ENCODE peak calls at places on chromosome 6, in ten cellular contexts. One of them, this sample, is unnamed.
A peak's percentile ranks its signal among the peaks of the same experiment; 100 is the strongest.

GRCh38 chr6:11762782-11763459 is 15.7 kb downstream of the ADTRP start:
- DNase-seq in SK-N-SH: no peak
- DNase-seq in prostate gland: no peak
- DNase-seq in HepG2: no peak
- DNase-seq in breast epithelium: no peak
- DNase-seq in HCT116: no peak
- DNase-seq in sigmoid colon: no peak
- DNase-seq in stomach: no peak
- DNase-seq in suprapubic skin: no peak
- DNase-seq in upper lobe of left lung: no peak
- DNase-seq in this sample: no peak

GRCh38 chr6:112620832-112621569 is 273.9 kb downstream of the RFPL4B start:
- DNase-seq in SK-N-SH: no peak
- DNase-seq in prostate gland: no peak
- DNase-seq in HepG2: no peak
- DNase-seq in breast epithelium: no peak
- DNase-seq in HCT116: no peak
- DNase-seq in sigmoid colon: no peak
- DNase-seq in stomach: no peak
- DNase-seq in suprapubic skin: no peak
- DNase-seq in upper lobe of left lung: no peak
- DNase-seq in this sample: no peak

GRCh38 chr6:76052314-76052713 is 20.1 kb downstream of the IMPG1 start:
- DNase-seq in SK-N-SH: no peak
- DNase-seq in prostate gland: no peak
- DNase-seq in HepG2: no peak
- DNase-seq in breast epithelium: no peak
- DNase-seq in HCT116: no peak
- DNase-seq in sigmoid colon: no peak
- DNase-seq in stomach: no peak
- DNase-seq in suprapubic skin: no peak
- DNase-seq in upper lobe of left lung: no peak
- DNase-seq in this sample: no peak

GRCh38 chr6:166474721-166475565 is 92.2 kb upstream of the MPC1 start:
- DNase-seq in SK-N-SH: no peak
- DNase-seq in prostate gland: no peak
- DNase-seq in HepG2: no peak
- DNase-seq in breast epithelium: no peak
- DNase-seq in HCT116: no peak
- DNase-seq in sigmoid colon: no peak
- DNase-seq in stomach: no peak
- DNase-seq in suprapubic skin: peak; percentile 53
- DNase-seq in upper lobe of left lung: no peak
- DNase-seq in this sample: peak; percentile 59

GRCh38 chr6:44043479-44044153 is 83.6 kb downstream of the MRPL14 start:
- DNase-seq in SK-N-SH: peak; percentile 68
- DNase-seq in prostate gland: no peak
- DNase-seq in HepG2: no peak
- DNase-seq in breast epithelium: no peak
- DNase-seq in HCT116: no peak
- DNase-seq in sigmoid colon: no peak
- DNase-seq in stomach: no peak
- DNase-seq in suprapubic skin: no peak
- DNase-seq in upper lobe of left lung: no peak
- DNase-seq in this sample: peak; percentile 40

GRCh38 chr6:29763491-29764289 is 40.5 kb downstream of the HLA-F start:
- DNase-seq in SK-N-SH: no peak
- DNase-seq in prostate gland: no peak
- DNase-seq in HepG2: no peak
- DNase-seq in breast epithelium: no peak
- DNase-seq in HCT116: no peak
- DNase-seq in sigmoid colon: no peak
- DNase-seq in stomach: no peak
- DNase-seq in suprapubic skin: no peak
- DNase-seq in upper lobe of left lung: no peak
- DNase-seq in this sample: no peak

GRCh38 chr6:40791004-40791403 is 203.8 kb upstream of the LRFN2 start:
- DNase-seq in SK-N-SH: no peak
- DNase-seq in prostate gland: no peak
- DNase-seq in HepG2: no peak
- DNase-seq in breast epithelium: no peak
- DNase-seq in HCT116: peak; percentile 19
- DNase-seq in sigmoid colon: no peak
- DNase-seq in stomach: no peak
- DNase-seq in suprapubic skin: no peak
- DNase-seq in upper lobe of left lung: no peak
- DNase-seq in this sample: no peak

GRCh38 chr6:111799576-111800467 is 73.4 kb downstream of the FYN start:
- DNase-seq in SK-N-SH: no peak
- DNase-seq in prostate gland: no peak
- DNase-seq in HepG2: no peak
- DNase-seq in breast epithelium: no peak
- DNase-seq in HCT116: no peak
- DNase-seq in sigmoid colon: no peak
- DNase-seq in stomach: no peak
- DNase-seq in suprapubic skin: no peak
- DNase-seq in upper lobe of left lung: no peak
- DNase-seq in this sample: no peak

GRCh38 chr6:26033942-26034354 is 53.3 kb upstream of the HFE start:
- DNase-seq in SK-N-SH: no peak
- DNase-seq in prostate gland: no peak
- DNase-seq in HepG2: no peak
- DNase-seq in breast epithelium: no peak
- DNase-seq in HCT116: no peak
- DNase-seq in sigmoid colon: no peak
- DNase-seq in stomach: no peak
- DNase-seq in suprapubic skin: no peak
- DNase-seq in upper lobe of left lung: peak; percentile 57
- DNase-seq in this sample: no peak

GRCh38 chr6:26031595-26032386 is 55.4 kb upstream of the HFE start:
- DNase-seq in SK-N-SH: peak; percentile 89
- DNase-seq in prostate gland: peak; percentile 88
- DNase-seq in HepG2: peak; percentile 100
- DNase-seq in breast epithelium: no peak
- DNase-seq in HCT116: peak; percentile 99
- DNase-seq in sigmoid colon: peak; percentile 92
- DNase-seq in stomach: peak; percentile 75
- DNase-seq in suprapubic skin: peak; percentile 89
- DNase-seq in upper lobe of left lung: peak; percentile 88
- DNase-seq in this sample: peak; percentile 92

GRCh38 chr6:26033132-26033941 is 53.9 kb upstream of the HFE start:
- DNase-seq in SK-N-SH: peak; percentile 79
- DNase-seq in prostate gland: peak; percentile 85
- DNase-seq in HepG2: peak; percentile 96
- DNase-seq in breast epithelium: no peak
- DNase-seq in HCT116: peak; percentile 95
- DNase-seq in sigmoid colon: peak; percentile 84
- DNase-seq in stomach: peak; percentile 68
- DNase-seq in suprapubic skin: no peak
- DNase-seq in upper lobe of left lung: peak; percentile 91
- DNase-seq in this sample: peak; percentile 94

GRCh38 chr6:26031151-26031594 is 56.1 kb upstream of the HFE start:
- DNase-seq in SK-N-SH: no peak
- DNase-seq in prostate gland: no peak
- DNase-seq in HepG2: no peak
- DNase-seq in breast epithelium: no peak
- DNase-seq in HCT116: no peak
- DNase-seq in sigmoid colon: no peak
- DNase-seq in stomach: no peak
- DNase-seq in suprapubic skin: no peak
- DNase-seq in upper lobe of left lung: no peak
- DNase-seq in this sample: no peak

GRCh38 chr6:26032387-26033131 is 54.7 kb upstream of the HFE start:
- DNase-seq in SK-N-SH: no peak
- DNase-seq in prostate gland: no peak
- DNase-seq in HepG2: no peak
- DNase-seq in breast epithelium: no peak
- DNase-seq in HCT116: no peak
- DNase-seq in sigmoid colon: no peak
- DNase-seq in stomach: no peak
- DNase-seq in suprapubic skin: no peak
- DNase-seq in upper lobe of left lung: no peak
- DNase-seq in this sample: no peak
- TF ChIP-seq POLR2AphosphoS5 in SK-N-SH: peak; percentile 29
- TF ChIP-seq POLR2AphosphoS5 in prostate gland: no peak
- TF ChIP-seq POLR2AphosphoS5 in HepG2: no peak
- TF ChIP-seq POLR2AphosphoS5 in breast epithelium: no peak
- TF ChIP-seq POLR2AphosphoS5 in HCT116: no peak
- TF ChIP-seq POLR2AphosphoS5 in sigmoid colon: no peak
- TF ChIP-seq POLR2AphosphoS5 in stomach: no peak
- TF ChIP-seq POLR2AphosphoS5 in suprapubic skin: no peak
- TF ChIP-seq POLR2AphosphoS5 in upper lobe of left lung: no peak
- TF ChIP-seq POLR2AphosphoS5 in this sample: no peak

GRCh38 chr6:15255481-15256414 is 9.9 kb downstream of the JARID2 start:
- DNase-seq in SK-N-SH: no peak
- DNase-seq in prostate gland: no peak
- DNase-seq in HepG2: no peak
- DNase-seq in breast epithelium: no peak
- DNase-seq in HCT116: no peak
- DNase-seq in sigmoid colon: no peak
- DNase-seq in stomach: no peak
- DNase-seq in suprapubic skin: no peak
- DNase-seq in upper lobe of left lung: no peak
- DNase-seq in this sample: no peak

GRCh38 chr6:15250440-15251168 is 4.7 kb downstream of the JARID2 start:
- DNase-seq in SK-N-SH: no peak
- DNase-seq in prostate gland: no peak
- DNase-seq in HepG2: no peak
- DNase-seq in breast epithelium: no peak
- DNase-seq in HCT116: no peak
- DNase-seq in sigmoid colon: no peak
- DNase-seq in stomach: no peak
- DNase-seq in suprapubic skin: no peak
- DNase-seq in upper lobe of left lung: no peak
- DNase-seq in this sample: peak; percentile 42

GRCh38 chr6:15254074-15254975 is 8.5 kb downstream of the JARID2 start:
- DNase-seq in SK-N-SH: no peak
- DNase-seq in prostate gland: no peak
- DNase-seq in HepG2: peak; percentile 48
- DNase-seq in breast epithelium: no peak
- DNase-seq in HCT116: no peak
- DNase-seq in sigmoid colon: no peak
- DNase-seq in stomach: peak; percentile 47
- DNase-seq in suprapubic skin: no peak
- DNase-seq in upper lobe of left lung: peak; percentile 30
- DNase-seq in this sample: no peak

GRCh38 chr6:15252205-15252604 is 6.3 kb downstream of the JARID2 start:
- DNase-seq in SK-N-SH: no peak
- DNase-seq in prostate gland: no peak
- DNase-seq in HepG2: no peak
- DNase-seq in breast epithelium: no peak
- DNase-seq in HCT116: no peak
- DNase-seq in sigmoid colon: no peak
- DNase-seq in stomach: no peak
- DNase-seq in suprapubic skin: no peak
- DNase-seq in upper lobe of left lung: no peak
- DNase-seq in this sample: no peak

DNA sequence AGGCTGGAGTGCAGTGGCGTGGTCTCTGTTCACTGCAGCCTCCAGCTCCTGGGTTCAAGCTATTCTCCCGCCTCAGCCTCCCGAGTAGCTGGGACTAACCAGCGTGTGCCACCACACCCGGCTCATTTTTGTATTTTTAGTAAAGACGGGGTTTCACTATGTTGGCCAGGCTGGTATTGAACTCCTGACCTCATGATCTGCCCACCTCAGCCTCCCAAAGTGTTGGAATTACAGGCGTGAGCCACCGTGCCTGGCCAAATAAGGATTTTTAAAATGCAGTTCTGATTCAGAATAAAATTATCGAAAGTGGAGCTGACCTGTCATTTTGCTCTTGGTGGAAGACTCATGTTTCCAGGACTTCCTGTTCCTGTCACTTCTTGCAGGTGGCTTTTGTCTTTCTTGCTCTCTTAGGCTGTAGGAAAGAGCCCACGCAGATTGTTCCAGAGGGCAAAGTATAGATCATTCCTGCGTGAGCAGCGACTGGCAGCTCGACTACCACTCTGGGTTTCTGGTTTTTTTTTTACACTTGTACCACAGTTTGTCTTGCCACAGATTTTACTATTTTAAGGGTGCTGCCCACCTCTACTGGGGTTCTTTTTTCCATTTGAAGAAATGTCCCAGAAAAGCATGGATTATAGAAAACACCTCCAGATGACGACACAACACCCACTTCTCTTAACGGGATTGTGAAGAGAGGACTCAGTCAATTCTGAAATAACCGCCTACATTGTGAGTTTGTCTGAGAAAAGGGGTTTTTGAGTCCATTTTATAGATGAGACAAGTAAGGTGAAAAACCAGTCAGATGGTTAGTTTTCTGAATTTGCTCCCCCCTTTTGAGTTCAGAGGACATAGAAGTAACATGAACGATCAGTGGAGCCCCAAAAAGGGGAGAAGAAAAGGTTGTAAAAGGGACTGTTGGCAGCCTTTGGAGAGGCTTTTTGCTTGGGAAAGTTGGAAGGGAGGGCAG is 7.5 kb downstream of the JARID2 start:
- DNase-seq in SK-N-SH: no peak
- DNase-seq in prostate gland: no peak
- DNase-seq in HepG2: no peak
- DNase-seq in breast epithelium: no peak
- DNase-seq in HCT116: no peak
- DNase-seq in sigmoid colon: no peak
- DNase-seq in stomach: no peak
- DNase-seq in suprapubic skin: no peak
- DNase-seq in upper lobe of left lung: no peak
- DNase-seq in this sample: no peak
- H3K4me1 ChIP-seq in SK-N-SH: peaks cover 4% of the 10 kb centered on the region
- H3K4me1 ChIP-seq in prostate gland: peaks cover 10% of the 10 kb centered on the region
- H3K4me1 ChIP-seq in HepG2: peaks cover 44% of the 10 kb centered on the region
- H3K4me1 ChIP-seq in breast epithelium: peaks cover 3% of the 10 kb centered on the region
- H3K4me1 ChIP-seq in HCT116: peaks cover 36% of the 10 kb centered on the region
- H3K4me1 ChIP-seq in sigmoid colon: no peaks in the 10 kb centered on the region
- H3K4me1 ChIP-seq in stomach: peaks cover 55% of the 10 kb centered on the region
- H3K4me1 ChIP-seq in suprapubic skin: peaks cover 71% of the 10 kb centered on the region
- H3K4me1 ChIP-seq in upper lobe of left lung: peaks cover 21% of the 10 kb centered on the region
- H3K4me1 ChIP-seq in this sample: peaks cover 97% of the 10 kb centered on the region

DNA sequence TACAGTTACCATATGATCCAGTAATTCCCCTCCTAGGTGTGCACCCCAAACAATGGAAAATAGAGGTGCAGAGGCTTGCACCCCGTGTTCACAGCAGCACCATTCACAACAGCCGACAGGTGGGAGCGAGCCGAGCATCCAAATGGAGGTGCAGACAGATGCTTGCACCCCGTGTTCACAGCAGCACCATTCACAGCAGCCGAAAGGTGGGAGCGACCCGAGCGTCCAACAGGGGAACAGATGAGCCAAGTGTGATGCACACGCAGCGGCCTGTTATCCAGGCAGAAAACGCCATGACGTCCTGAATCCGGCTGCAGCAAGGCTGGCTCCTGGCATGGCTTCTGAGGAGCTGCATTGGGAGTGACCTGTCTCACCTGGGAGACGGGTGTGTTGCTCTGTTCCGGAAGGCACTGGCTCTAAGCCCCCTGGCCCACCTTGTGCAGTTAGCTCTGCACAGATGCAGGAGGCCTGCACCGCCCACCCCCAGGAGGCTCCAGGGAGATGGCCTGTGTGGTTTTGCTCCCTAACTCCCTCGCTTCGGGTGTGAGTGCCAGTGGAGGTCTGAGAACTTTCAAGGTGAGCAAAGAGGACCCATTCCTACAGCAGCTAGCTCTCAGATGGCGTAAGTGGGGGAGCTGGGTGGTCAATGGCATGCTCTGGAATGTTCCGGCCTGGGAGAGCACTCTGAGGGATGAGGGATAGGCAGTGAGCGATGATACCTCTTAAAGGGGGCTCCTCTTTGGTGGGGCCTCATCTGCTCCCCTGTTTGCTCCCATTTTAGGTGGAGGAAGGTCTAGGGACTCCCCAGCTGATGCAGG is 47.8 kb upstream of the FRMD1 start:
- DNase-seq in SK-N-SH: no peak
- DNase-seq in prostate gland: no peak
- DNase-seq in HepG2: no peak
- DNase-seq in breast epithelium: peak; percentile 35
- DNase-seq in HCT116: no peak
- DNase-seq in sigmoid colon: peak; percentile 50
- DNase-seq in stomach: no peak
- DNase-seq in suprapubic skin: peak; percentile 46
- DNase-seq in upper lobe of left lung: peak; percentile 30
- DNase-seq in this sample: peak; percentile 52
- TF ChIP-seq POLR2AphosphoS5 in SK-N-SH: no peak
- TF ChIP-seq POLR2AphosphoS5 in prostate gland: no peak
- TF ChIP-seq POLR2AphosphoS5 in HepG2: no peak
- TF ChIP-seq POLR2AphosphoS5 in breast epithelium: no peak
- TF ChIP-seq POLR2AphosphoS5 in HCT116: no peak
- TF ChIP-seq POLR2AphosphoS5 in sigmoid colon: no peak
- TF ChIP-seq POLR2AphosphoS5 in stomach: no peak
- TF ChIP-seq POLR2AphosphoS5 in suprapubic skin: no peak
- TF ChIP-seq POLR2AphosphoS5 in upper lobe of left lung: no peak
- TF ChIP-seq POLR2AphosphoS5 in this sample: no peak

DNA sequence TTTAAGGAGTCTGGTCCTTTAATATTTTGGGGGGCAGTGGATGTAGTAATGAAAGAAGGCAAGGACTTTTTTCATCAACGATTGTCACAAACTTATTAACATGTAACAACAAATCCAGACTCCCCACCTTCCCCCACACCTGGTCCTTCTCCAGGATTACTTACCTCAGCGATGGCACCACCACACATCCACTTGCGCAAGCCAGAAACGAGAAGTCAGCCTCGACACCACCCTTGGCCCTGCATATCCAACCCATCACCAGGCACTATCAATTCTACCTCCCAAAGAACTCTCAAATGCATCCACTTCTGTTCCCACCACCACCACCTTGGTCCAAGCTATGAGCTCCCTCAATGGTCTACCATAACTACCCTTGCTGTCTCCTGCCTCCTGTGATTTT is 6.6 kb downstream of the EZR start:
- DNase-seq in SK-N-SH: no peak
- DNase-seq in prostate gland: no peak
- DNase-seq in HepG2: no peak
- DNase-seq in breast epithelium: no peak
- DNase-seq in HCT116: no peak
- DNase-seq in sigmoid colon: no peak
- DNase-seq in stomach: peak; percentile 25
- DNase-seq in suprapubic skin: no peak
- DNase-seq in upper lobe of left lung: no peak
- DNase-seq in this sample: no peak
- H3K4me1 ChIP-seq in SK-N-SH: peaks cover 24% of the 10 kb centered on the region
- H3K4me1 ChIP-seq in prostate gland: peaks cover 42% of the 10 kb centered on the region
- H3K4me1 ChIP-seq in HepG2: peaks cover 87% of the 10 kb centered on the region
- H3K4me1 ChIP-seq in breast epithelium: no peaks in the 10 kb centered on the region
- H3K4me1 ChIP-seq in HCT116: peaks cover 90% of the 10 kb centered on the region
- H3K4me1 ChIP-seq in sigmoid colon: no peaks in the 10 kb centered on the region
- H3K4me1 ChIP-seq in stomach: peaks cover 69% of the 10 kb centered on the region
- H3K4me1 ChIP-seq in suprapubic skin: peaks cover 92% of the 10 kb centered on the region
- H3K4me1 ChIP-seq in upper lobe of left lung: peaks cover 55% of the 10 kb centered on the region
- H3K4me1 ChIP-seq in this sample: peaks cover 99% of the 10 kb centered on the region